ENCODE peak calls at places on chromosomes 13 and 19, in seven cellular contexts. J, A, P, H, D, F and M are unnamed samples.

GRCh38 chr13:92187378-92187989 is 789.1 kb downstream of the GPC5 start:
- DNase-seq in A (no peak), D (peak), F (peak), H (no peak), P (peak), J (peak), M (no peak)

GRCh38 chr19:28705008-28705407 is 507.9 kb downstream of the UQCRFS1 start:
- DNase-seq in A (no peak), H (peak), D (no peak), P (peak), J (peak), F (no peak), M (peak)

GRCh38 chr13:60707878-60708277 is 310.9 kb downstream of the TDRD3 start:
- DNase-seq in F (no peak), D (no peak), A (no peak), J (peak), H (no peak), P (no peak), M (no peak)

GRCh38 chr19:47247308-47247990 is 8.9 kb upstream of the CCDC9 start:
- DNase-seq in A (peak), J (peak), H (no peak), F (peak), D (peak), P (no peak), M (peak)

GRCh38 chr19:33511346-33511745 is 10.2 kb downstream of the PEPD start:
- DNase-seq in J (no peak), D (no peak), F (no peak), P (no peak), A (no peak), H (no peak), M (no peak)

GRCh38 chr19:17234911-17235617 is 9.0 kb downstream of the OCEL1 start:
- DNase-seq in P (no peak), A (no peak), F (no peak), J (peak), H (no peak), D (no peak), M (peak)

GRCh38 chr19:16969127-16969526 is 57.5 kb downstream of the CPAMD8 start:
- DNase-seq in D (peak), P (no peak), F (peak), A (no peak), H (no peak), J (peak), M (peak)

GRCh38 chr19:46844067-46844489 is 6.6 kb downstream of the AP2S1 start:
- DNase-seq in D (no peak), J (no peak), A (no peak), F (no peak), H (no peak), P (no peak), M (no peak)

GRCh38 chr13:24680258-24680920 is at the start of gene ATP12A:
- DNase-seq in P (no peak), J (no peak), F (no peak), D (no peak), A (no peak), H (no peak), M (peak)

GRCh38 chr19:40274585-40275544 is 10.3 kb downstream of the AKT2 start:
- DNase-seq in F (peak), J (no peak), A (no peak), P (no peak), D (no peak), H (no peak), M (no peak)

GRCh38 chr19:6611441-6611852 is 20.5 kb upstream of the CD70 start:
- DNase-seq in P (no peak), A (no peak), H (peak), D (no peak), J (peak), F (no peak), M (no peak)

GRCh38 chr13:72041165-72041564 is 174.2 kb upstream of the DACH1 start:
- DNase-seq in J (no peak), D (no peak), P (no peak), H (no peak), F (no peak), A (no peak), M (no peak)

GRCh38 chr19:1222394-1222793 is 15.4 kb downstream of the CBARP start:
- DNase-seq in J (no peak), A (no peak), H (no peak), D (no peak), P (no peak), F (no peak), M (no peak)
- TF ChIP-seq CTCF in J (no peak), A (no peak), H (no peak), D (no peak), P (no peak), F (no peak), M (no peak)

GRCh38 chr19:45179848-45180370 is 1.3 kb downstream of the BLOC1S3 start:
- DNase-seq in J (no peak), D (no peak), F (no peak), P (no peak), H (no peak), A (no peak), M (no peak)

GRCh38 chr19:45175663-45176345 is 2.2 kb downstream of the TRAPPC6A start:
- DNase-seq in P (no peak), F (peak), H (no peak), A (no peak), D (no peak), J (peak), M (no peak)

GRCh38 chr19:45177817-45178261 is at the start of gene TRAPPC6A:
- DNase-seq in J (peak), D (peak), H (peak), P (no peak), A (no peak), F (peak), M (no peak)

GRCh38 chr19:45179063-45179847 is 671 bp downstream of the BLOC1S3 start:
- DNase-seq in F (peak), P (no peak), J (no peak), H (no peak), A (no peak), D (no peak), M (peak)

GRCh38 chr19:45178262-45179062 is at the start of gene BLOC1S3:
- DNase-seq in P (peak), A (peak), J (peak), H (peak), D (peak), F (peak), M (peak)
- TF ChIP-seq CTCF in P (peak), A (no peak), J (peak), H (peak), D (peak), F (no peak), M (peak)

DNA sequence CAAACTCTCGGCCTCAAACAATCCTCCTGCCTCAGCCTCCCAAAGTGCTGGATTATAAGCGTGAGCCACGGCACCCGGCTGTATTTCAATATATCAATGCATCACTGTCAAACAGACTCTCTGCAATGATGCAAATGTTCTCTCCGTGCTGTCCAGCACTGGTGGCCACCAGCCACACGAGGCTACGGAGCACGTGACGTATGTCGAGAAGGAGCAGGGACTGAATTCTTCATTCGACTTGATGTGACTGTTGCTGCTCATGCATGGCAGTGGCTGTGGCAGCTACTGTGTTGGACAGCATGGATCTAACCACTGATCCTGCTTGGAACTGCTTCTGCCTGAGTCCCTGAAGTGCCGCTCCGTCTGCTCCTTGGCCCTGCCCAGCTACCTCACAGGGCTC is 9.8 kb downstream of the LRRC4B start:
- DNase-seq in J (no peak), D (no peak), H (no peak), A (no peak), F (no peak), P (no peak), M (no peak)
- TF ChIP-seq CTCF in J (no peak), D (no peak), H (no peak), A (no peak), F (no peak), P (no peak), M (no peak)

DNA sequence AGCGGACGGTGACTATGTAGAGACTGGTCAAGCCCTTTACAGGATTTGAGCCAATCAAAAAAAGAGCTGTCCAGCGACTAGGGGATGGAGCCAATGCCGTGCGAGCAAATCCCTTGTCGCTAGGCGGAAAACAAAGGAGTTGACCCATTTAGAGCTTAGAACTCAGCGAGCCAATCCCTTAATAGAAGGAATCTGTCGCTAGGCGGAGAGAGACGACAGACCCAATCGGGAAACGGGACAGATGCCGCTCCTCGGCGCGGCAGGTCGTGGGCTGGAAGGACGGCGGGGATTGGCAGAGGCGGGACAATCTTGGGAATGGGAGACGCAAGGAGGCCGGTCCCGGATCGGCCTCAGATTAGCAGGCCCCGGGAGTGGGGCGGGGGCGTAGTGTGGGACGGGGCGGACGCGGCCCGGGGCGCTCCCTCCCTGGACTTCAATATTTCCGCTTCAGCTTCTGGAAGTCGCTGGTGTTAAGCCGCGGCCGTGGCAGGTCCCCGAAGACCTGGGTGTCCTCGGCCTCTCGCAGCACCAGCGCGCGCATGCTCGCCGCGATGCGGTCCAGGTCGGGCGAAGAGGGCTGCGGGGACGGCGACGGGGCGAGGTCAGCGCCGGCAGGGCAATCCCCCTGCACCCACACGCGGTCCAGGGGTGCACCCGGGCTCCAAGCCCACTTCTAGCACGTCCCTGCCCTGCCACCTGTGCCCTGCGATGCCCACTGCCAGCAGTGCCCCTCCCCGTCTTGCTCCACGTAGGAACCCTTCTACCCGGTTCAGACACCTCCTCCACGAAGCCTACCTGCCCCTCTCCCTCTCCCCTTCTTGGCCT is 2.3 kb upstream of the PNKP start:
- DNase-seq in D (peak), J (peak), F (peak), H (peak), P (peak), A (peak), M (peak)
- TF ChIP-seq CTCF in D (no peak), J (no peak), F (no peak), H (no peak), P (no peak), A (no peak), M (no peak)

GRCh38 chr13:97629601-97630272 is 195.8 kb downstream of the RAP2A start:
- DNase-seq in F (no peak), P (no peak), J (peak), D (no peak), H (no peak), A (no peak), M (no peak)

GRCh38 chr13:97630725-97631124 is 196.8 kb downstream of the RAP2A start:
- DNase-seq in F (no peak), D (no peak), P (no peak), A (no peak), H (no peak), J (no peak), M (no peak)

GRCh38 chr13:97627566-97627965 is 193.6 kb downstream of the RAP2A start:
- DNase-seq in J (peak), P (peak), D (peak), F (no peak), A (no peak), H (peak), M (peak)

DNA sequence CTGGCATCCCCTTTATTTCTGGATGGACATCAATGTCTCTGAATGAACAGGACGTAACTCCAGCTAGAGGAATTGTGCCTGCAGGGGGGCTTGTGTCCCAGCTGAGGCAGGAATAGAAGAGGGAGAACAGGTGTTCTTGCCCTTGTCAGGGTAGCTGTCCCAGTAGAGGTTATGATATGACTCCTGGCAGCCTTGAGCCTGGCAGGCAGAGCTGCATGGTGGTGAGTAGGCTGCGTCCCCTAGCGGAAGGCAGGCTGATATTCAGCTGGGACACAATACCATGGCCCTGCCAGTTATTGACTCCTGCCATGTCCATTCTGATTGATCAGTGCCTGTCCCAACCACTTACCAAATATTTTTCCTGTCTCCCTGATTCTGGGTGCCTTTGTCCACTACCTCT is 197.2 kb downstream of the RAP2A start:
- DNase-seq in H (no peak), D (no peak), A (no peak), F (no peak), J (no peak), P (no peak), M (no peak)
- TF ChIP-seq CTCF in H (peak), D (no peak), A (no peak), F (no peak), J (no peak), P (no peak), M (no peak)

DNA sequence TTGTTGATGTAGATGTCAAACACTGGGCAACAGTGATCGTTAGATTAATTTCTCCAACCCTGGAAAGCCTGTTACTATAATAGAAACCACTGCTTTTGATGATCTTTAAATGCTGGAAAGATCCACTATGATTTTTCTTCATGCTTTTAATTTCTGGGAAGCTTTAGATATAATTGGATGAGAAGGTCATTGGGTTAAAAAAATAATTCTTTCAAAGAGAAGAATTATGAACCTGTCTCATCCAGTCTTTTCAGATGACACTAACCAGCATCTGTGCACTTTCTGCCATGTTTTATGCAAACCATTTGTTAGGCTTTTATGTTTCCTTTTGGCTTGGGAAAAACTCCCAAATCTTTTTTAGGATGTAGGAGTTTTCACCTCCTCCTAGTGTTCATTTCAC is 49.4 kb downstream of the B3GLCT start:
- DNase-seq in A (no peak), J (no peak), D (no peak), P (no peak), H (no peak), F (no peak), M (no peak)
- TF ChIP-seq CTCF in A (no peak), J (no peak), D (no peak), P (no peak), H (no peak), F (no peak), M (no peak)

GRCh38 chr13:90696656-90697055 is 650.8 kb upstream of the MIR17HG start:
- DNase-seq in F (no peak), D (no peak), P (no peak), J (peak), H (no peak), A (no peak), M (no peak)
- TF ChIP-seq CTCF in F (no peak), D (no peak), P (no peak), J (no peak), H (no peak), A (no peak), M (no peak)

GRCh38 chr13:32499538-32500210 is 38.9 kb downstream of the N4BP2L2 start:
- DNase-seq in P (no peak), D (no peak), H (no peak), J (no peak), A (no peak), F (no peak), M (no peak)
- TF ChIP-seq CTCF in P (no peak), D (no peak), H (no peak), J (no peak), A (no peak), F (no peak), M (no peak)

GRCh38 chr13:46134961-46135522 is 30.2 kb upstream of the CPB2 start:
- DNase-seq in J (peak), F (no peak), D (no peak), P (peak), H (no peak), A (no peak), M (peak)
- TF ChIP-seq CTCF in J (no peak), F (no peak), D (no peak), P (no peak), H (no peak), A (no peak), M (no peak)

GRCh38 chr13:106087201-106087600 is 448.3 kb downstream of the EFNB2 start:
- DNase-seq in A (no peak), P (no peak), J (no peak), D (no peak), F (no peak), H (no peak), M (no peak)

GRCh38 chr13:106083620-106084350 is 451.7 kb downstream of the EFNB2 start:
- DNase-seq in F (no peak), J (peak), H (no peak), P (no peak), A (no peak), D (no peak), M (peak)

GRCh38 chr13:106088094-106088493 is 447.4 kb downstream of the EFNB2 start:
- DNase-seq in F (no peak), H (no peak), A (no peak), J (no peak), D (no peak), P (no peak), M (no peak)

GRCh38 chr13:106089251-106089940 is 446.1 kb downstream of the EFNB2 start:
- DNase-seq in H (no peak), D (no peak), A (no peak), P (no peak), J (no peak), F (no peak), M (no peak)
- TF ChIP-seq CTCF in H (no peak), D (no peak), A (no peak), P (no peak), J (no peak), F (no peak), M (no peak)